ENCODE peak calls at places on chromosomes 4 and X, in nine cellular contexts. V is Karpas-422, F is ascending aorta, J is ovary, W is testis, U is Peyer's patch, H is A549, B is lung, Z is HAP-1. A is an unnamed sample.

GRCh38 chrX:97363843-97364242 is 480.1 kb downstream of the RPA4 start:
- DNase-seq in Z (no peak), J (no peak), H (no peak), F (no peak), V (peak; percentile 54), W (no peak), B (no peak), U (no peak), A (no peak)

GRCh38 chrX:151031365-151031975 is 48.3 kb downstream of the HMGB3 start:
- DNase-seq in V (no peak), U (no peak), J (no peak), H (no peak), B (no peak), F (no peak), W (no peak), Z (no peak), A (no peak)

GRCh38 chr4:146522862-146523205 is 1.1 kb upstream of the SLC10A7 start:
- DNase-seq in J (no peak), Z (no peak), W (no peak), U (no peak), H (peak; percentile 2), F (no peak), V (peak; percentile 52), B (no peak), A (no peak)

GRCh38 chr4:15438939-15439524 is 11.2 kb downstream of the C1QTNF7 start:
- DNase-seq in V (no peak), F (no peak), J (no peak), W (no peak), H (no peak), B (no peak), Z (no peak), U (no peak), A (no peak)

GRCh38 chrX:23694606-23695005 is 27.3 kb downstream of the PRDX4 start:
- DNase-seq in U (no peak), Z (peak; percentile 72), B (peak; percentile 61), F (no peak), H (peak; percentile 33), W (peak; percentile 82), V (peak; percentile 85), J (peak; percentile 68), A (peak; percentile 15)

GRCh38 chrX:13666836-13667235 is 13.9 kb downstream of the TCEANC start:
- DNase-seq in Z (no peak), F (no peak), W (peak; percentile 71), B (no peak), J (no peak), V (peak; percentile 82), H (no peak), U (no peak), A (no peak)

GRCh38 chr4:89247951-89248350 is 59.6 kb downstream of the GPRIN3 start:
- DNase-seq in F (no peak), B (no peak), W (no peak), V (no peak), U (no peak), J (peak; percentile 36), H (no peak), Z (no peak), A (no peak)

GRCh38 chr4:37699874-37700481 is 13.8 kb upstream of the RELL1 start:
- DNase-seq in U (no peak), W (no peak), B (no peak), H (no peak), Z (no peak), J (no peak), F (no peak), V (no peak), A (no peak)

GRCh38 chrX:80879143-80879542 is 69.5 kb upstream of the BRWD3 start:
- DNase-seq in U (no peak), V (no peak), Z (peak; percentile 18), H (no peak), B (no peak), F (no peak), W (peak; percentile 44), J (no peak), A (no peak)

GRCh38 chrX:100648601-100649417 is 4.8 kb downstream of the SRPX2 start:
- DNase-seq in W (no peak), B (no peak), V (no peak), H (no peak), Z (no peak), U (no peak), F (no peak), J (peak; percentile 60), A (no peak)

GRCh38 chr4:53592686-53593641 is 1.7 kb upstream of the LNX1 start:
- DNase-seq in Z (no peak), F (no peak), H (peak; percentile 34), J (peak; percentile 68), B (peak; percentile 50), V (no peak), W (no peak), U (peak; percentile 76), A (no peak)
- H3K4me3 ChIP-seq in Z (no peak overlapping the region), F (peak overlapping the region; percentile 51), H (peak overlapping the region; percentile 51), J (no peak overlapping the region), B (no peak overlapping the region), V (no peak overlapping the region), W (peak overlapping the region; percentile 1), U (peak overlapping the region; percentile 37), A (no peak overlapping the region)

DNA sequence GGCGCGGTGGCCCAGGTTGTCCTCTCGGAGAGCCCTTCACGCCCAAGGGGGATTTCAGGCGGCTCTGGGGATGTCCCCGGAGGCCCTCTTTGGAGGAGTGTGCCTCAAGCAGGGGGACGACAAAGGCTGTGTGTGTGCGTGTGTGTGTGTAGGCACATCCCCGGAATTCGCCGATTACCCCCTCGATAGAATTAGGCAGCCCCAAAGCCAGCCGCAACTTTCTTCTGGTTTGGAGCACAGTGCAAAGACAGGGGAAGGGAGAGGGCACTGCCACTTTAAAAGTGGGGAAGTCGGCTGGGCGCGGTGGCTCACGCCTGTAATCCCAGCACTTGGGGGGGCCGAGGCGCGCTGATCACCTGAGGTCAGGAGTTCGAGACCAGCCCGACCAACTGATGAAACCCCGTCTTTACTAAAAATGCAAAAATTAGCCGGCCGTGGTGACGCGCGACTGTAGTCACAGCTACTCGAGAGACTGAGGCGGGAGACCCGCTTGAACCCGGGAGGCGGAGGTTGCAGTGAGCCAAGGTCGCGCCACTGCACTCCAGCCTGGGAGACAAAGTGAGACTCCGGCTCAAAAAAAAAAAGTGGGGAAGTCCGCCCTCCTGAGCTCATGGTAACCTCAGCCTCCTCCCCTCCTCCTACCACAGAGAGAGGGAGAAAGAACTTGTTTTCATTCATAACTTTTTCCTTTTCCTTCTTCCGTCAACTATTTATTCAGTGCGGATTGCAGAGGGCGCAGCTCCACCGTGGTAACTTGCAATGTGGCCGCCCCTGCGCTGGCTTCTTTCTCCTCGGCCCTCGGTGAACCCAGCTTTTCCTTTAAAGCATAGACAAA is 2.4 kb downstream of the SPRY1 start:
- DNase-seq in F (no peak), J (peak; percentile 74), Z (peak; percentile 72), B (peak; percentile 60), U (peak; percentile 78), H (peak; percentile 22), V (no peak), W (peak; percentile 82), A (peak; percentile 26)
- H3K4me1 ChIP-seq in F (peaks cover 2% of the 10 kb centered on the region), J (no peaks in the 10 kb centered on the region), Z (peaks cover 8% of the 10 kb centered on the region), B (no peaks in the 10 kb centered on the region), U (peaks cover 4% of the 10 kb centered on the region), H (no peaks in the 10 kb centered on the region), V (peaks cover 3% of the 10 kb centered on the region), W (no peaks in the 10 kb centered on the region), A (peaks cover 23% of the 10 kb centered on the region)

GRCh38 chr4:116361782-116362181 is 723.6 kb downstream of the TRAM1L1 start:
- DNase-seq in H (no peak), V (no peak), U (no peak), F (no peak), Z (no peak), J (no peak), W (no peak), B (no peak), A (no peak)
- H3K4me3 ChIP-seq in H (no peak overlapping the region), V (no peak overlapping the region), U (no peak overlapping the region), F (no peak overlapping the region), Z (no peak overlapping the region), J (no peak overlapping the region), W (no peak overlapping the region), B (no peak overlapping the region), A (no peak overlapping the region)

GRCh38 chr4:140100771-140101170 is 53.2 kb downstream of the MAML3 start:
- DNase-seq in F (no peak), H (no peak), V (no peak), B (no peak), W (no peak), J (no peak), Z (no peak), U (no peak), A (no peak)

GRCh38 chr4:140097572-140097971 is 56.4 kb downstream of the MAML3 start:
- DNase-seq in U (no peak), V (peak; percentile 58), F (no peak), J (no peak), B (no peak), H (no peak), W (no peak), Z (no peak), A (no peak)

GRCh38 chr4:140102406-140102805 is 51.6 kb downstream of the MAML3 start:
- DNase-seq in H (no peak), J (no peak), Z (no peak), U (no peak), B (no peak), W (no peak), V (no peak), F (no peak), A (no peak)

GRCh38 chr4:140098481-140099132 is 55.4 kb downstream of the MAML3 start:
- DNase-seq in B (no peak), U (no peak), Z (no peak), J (no peak), V (peak; percentile 63), H (no peak), F (no peak), W (peak; percentile 48), A (no peak)

GRCh38 chr4:140099993-140100392 is 54.0 kb downstream of the MAML3 start:
- DNase-seq in U (no peak), J (no peak), H (no peak), B (no peak), F (peak; percentile 45), W (peak; percentile 74), Z (no peak), V (no peak), A (no peak)
- H3K4me1 ChIP-seq in U (peaks cover 19% of the 10 kb centered on the region), J (peaks cover 12% of the 10 kb centered on the region), H (peaks cover 93% of the 10 kb centered on the region), B (peaks cover 14% of the 10 kb centered on the region), F (peaks cover 27% of the 10 kb centered on the region), W (peaks cover 36% of the 10 kb centered on the region), Z (peaks cover 20% of the 10 kb centered on the region), V (peaks cover 72% of the 10 kb centered on the region), A (peaks cover 21% of the 10 kb centered on the region)

GRCh38 chr4:159106636-159107035 is 3.8 kb downstream of the RAPGEF2 start:
- DNase-seq in B (no peak), V (no peak), W (no peak), U (no peak), H (no peak), F (no peak), J (no peak), Z (no peak), A (no peak)
- H3K4me3 ChIP-seq in B (no peak overlapping the region), V (no peak overlapping the region), W (no peak overlapping the region), U (no peak overlapping the region), H (no peak overlapping the region), F (peak overlapping the region; percentile 4), J (no peak overlapping the region), Z (no peak overlapping the region), A (no peak overlapping the region)

GRCh38 chr4:186701273-186701672 is 22.4 kb downstream of the FAT1 start:
- DNase-seq in H (no peak), U (no peak), F (no peak), Z (peak; percentile 73), J (peak; percentile 62), B (no peak), W (peak; percentile 90), V (no peak), A (no peak)
- H3K4me1 ChIP-seq in H (peaks cover 33% of the 10 kb centered on the region), U (peaks cover 42% of the 10 kb centered on the region), F (peaks cover 47% of the 10 kb centered on the region), Z (peaks cover 30% of the 10 kb centered on the region), J (peaks cover 7% of the 10 kb centered on the region), B (no peaks in the 10 kb centered on the region), W (peaks cover 41% of the 10 kb centered on the region), V (no peaks in the 10 kb centered on the region), A (no peaks in the 10 kb centered on the region)

A was measured in effector memory CD4-positive, alpha-beta T cell.